ENCODE peak calls at places on chromosomes 13 and 19, in six cellular contexts. One of them, this sample, is unnamed.

GRCh38 chr19:58570770-58571574 is 2.2 kb downstream of the MZF1 start:
- DNase-seq in brain microvascular endothelial cell: no peak
- DNase-seq in HL-60: no peak
- DNase-seq in type B pancreatic cell: no peak
- DNase-seq in upper lobe of right lung: peak; percentile 63
- DNase-seq in AG04450: no peak
- DNase-seq in this sample: no peak

GRCh38 chr13:106612688-106613087 is 44.8 kb upstream of the ARGLU1 start:
- DNase-seq in upper lobe of right lung: peak; percentile 66
- DNase-seq in brain microvascular endothelial cell: peak; percentile 43
- DNase-seq in AG04450: no peak
- DNase-seq in type B pancreatic cell: no peak
- DNase-seq in HL-60: peak; percentile 57
- DNase-seq in this sample: no peak

GRCh38 chr13:100176781-100177389 is 88.0 kb downstream of the PCCA start:
- DNase-seq in HL-60: no peak
- DNase-seq in AG04450: peak; percentile 11
- DNase-seq in upper lobe of right lung: no peak
- DNase-seq in brain microvascular endothelial cell: peak; percentile 58
- DNase-seq in type B pancreatic cell: no peak
- DNase-seq in this sample: no peak

GRCh38 chr13:47004022-47004421 is 107.2 kb upstream of the HTR2A start:
- DNase-seq in HL-60: no peak
- DNase-seq in type B pancreatic cell: no peak
- DNase-seq in brain microvascular endothelial cell: no peak
- DNase-seq in upper lobe of right lung: no peak
- DNase-seq in AG04450: no peak
- DNase-seq in this sample: no peak

GRCh38 chr19:18650468-18651001 is 13.7 kb downstream of the KLHL26 start:
- DNase-seq in upper lobe of right lung: no peak
- DNase-seq in HL-60: no peak
- DNase-seq in brain microvascular endothelial cell: peak; percentile 85
- DNase-seq in AG04450: peak; percentile 51
- DNase-seq in type B pancreatic cell: no peak
- DNase-seq in this sample: no peak

GRCh38 chr13:54742984-54743383 is 1714.4 kb downstream of the OLFM4 start:
- DNase-seq in type B pancreatic cell: no peak
- DNase-seq in upper lobe of right lung: no peak
- DNase-seq in brain microvascular endothelial cell: no peak
- DNase-seq in HL-60: no peak
- DNase-seq in AG04450: no peak
- DNase-seq in this sample: no peak

GRCh38 chr13:74134777-74135305 is 637 bp upstream of the KLF12 start:
- DNase-seq in type B pancreatic cell: peak; percentile 85
- DNase-seq in AG04450: no peak
- DNase-seq in upper lobe of right lung: peak; percentile 85
- DNase-seq in HL-60: no peak
- DNase-seq in brain microvascular endothelial cell: peak; percentile 33
- DNase-seq in this sample: no peak

GRCh38 chr13:96650301-96650886 is 343.9 kb downstream of the OXGR1 start:
- DNase-seq in type B pancreatic cell: no peak
- DNase-seq in HL-60: no peak
- DNase-seq in AG04450: no peak
- DNase-seq in brain microvascular endothelial cell: peak; percentile 76
- DNase-seq in upper lobe of right lung: no peak
- DNase-seq in this sample: no peak

GRCh38 chr19:3162418-3163229 is 15.9 kb upstream of the S1PR4 start:
- DNase-seq in HL-60: no peak
- DNase-seq in brain microvascular endothelial cell: no peak
- DNase-seq in type B pancreatic cell: no peak
- DNase-seq in AG04450: no peak
- DNase-seq in upper lobe of right lung: peak; percentile 67
- DNase-seq in this sample: no peak

GRCh38 chr19:51098366-51099069 is 9.7 kb downstream of the CTU1 start:
- DNase-seq in type B pancreatic cell: no peak
- DNase-seq in brain microvascular endothelial cell: no peak
- DNase-seq in AG04450: no peak
- DNase-seq in upper lobe of right lung: peak; percentile 81
- DNase-seq in HL-60: no peak
- DNase-seq in this sample: no peak

GRCh38 chr19:51094696-51095279 is 12.1 kb upstream of the KLK14 start:
- DNase-seq in upper lobe of right lung: no peak
- DNase-seq in type B pancreatic cell: no peak
- DNase-seq in HL-60: no peak
- DNase-seq in brain microvascular endothelial cell: no peak
- DNase-seq in AG04450: no peak
- DNase-seq in this sample: peak; percentile 62

GRCh38 chr19:51097796-51098195 is 10.4 kb downstream of the CTU1 start:
- DNase-seq in AG04450: no peak
- DNase-seq in type B pancreatic cell: no peak
- DNase-seq in brain microvascular endothelial cell: no peak
- DNase-seq in HL-60: no peak
- DNase-seq in upper lobe of right lung: no peak
- DNase-seq in this sample: no peak

GRCh38 chr19:51097166-51097736 is 11.0 kb downstream of the CTU1 start:
- DNase-seq in upper lobe of right lung: peak; percentile 89
- DNase-seq in HL-60: no peak
- DNase-seq in brain microvascular endothelial cell: peak; percentile 54
- DNase-seq in AG04450: no peak
- DNase-seq in type B pancreatic cell: no peak
- DNase-seq in this sample: peak; percentile 51

DNA sequence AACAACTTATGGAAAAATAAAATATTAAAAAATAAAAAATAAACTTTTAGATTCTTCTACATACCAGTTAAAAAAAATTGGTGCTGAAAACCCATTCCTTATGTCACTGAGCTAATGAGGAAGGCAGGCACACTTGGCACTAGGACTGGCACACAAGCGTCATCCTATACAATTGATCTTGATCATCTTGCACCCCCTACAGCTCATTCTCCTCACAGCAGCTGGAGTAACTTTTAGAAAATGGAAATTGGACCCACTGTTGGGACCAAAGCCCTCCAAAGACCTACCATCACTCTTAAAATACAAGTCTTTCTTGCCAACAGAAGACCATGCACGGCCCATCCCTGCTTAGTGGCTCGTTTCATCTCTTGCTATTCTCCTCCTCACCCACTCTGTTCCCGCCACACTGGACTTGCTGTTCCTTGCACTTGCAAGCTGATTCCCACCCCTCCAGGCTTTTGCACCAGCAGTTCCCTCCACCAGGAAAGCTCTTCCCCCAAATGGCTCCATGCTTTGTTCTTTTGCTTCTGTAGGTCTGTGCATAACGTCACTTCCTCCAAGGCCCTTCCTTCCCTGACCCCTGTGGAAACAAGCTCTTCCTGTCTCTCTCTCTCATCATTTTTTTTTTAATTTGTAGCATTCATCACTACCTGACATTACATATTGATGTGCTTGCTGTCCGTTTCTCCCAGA is 11.6 kb downstream of the CTU1 start:
- DNase-seq in HL-60: no peak
- DNase-seq in brain microvascular endothelial cell: no peak
- DNase-seq in type B pancreatic cell: no peak
- DNase-seq in AG04450: no peak
- DNase-seq in upper lobe of right lung: no peak
- DNase-seq in this sample: no peak
- TF ChIP-seq CTCF in HL-60: no peak
- TF ChIP-seq CTCF in brain microvascular endothelial cell: peak; percentile 40
- TF ChIP-seq CTCF in type B pancreatic cell: peak; percentile 43
- TF ChIP-seq CTCF in AG04450: no peak
- TF ChIP-seq CTCF in upper lobe of right lung: no peak
- TF ChIP-seq CTCF in this sample: peak; percentile 24

GRCh38 chr19:55443824-55444719 is 972 bp upstream of the SHISA7 start:
- DNase-seq in upper lobe of right lung: no peak
- DNase-seq in HL-60: no peak
- DNase-seq in type B pancreatic cell: no peak
- DNase-seq in AG04450: no peak
- DNase-seq in brain microvascular endothelial cell: no peak
- DNase-seq in this sample: no peak

GRCh38 chr19:55444720-55445045 is 1.6 kb upstream of the SHISA7 start:
- DNase-seq in HL-60: no peak
- DNase-seq in upper lobe of right lung: no peak
- DNase-seq in AG04450: no peak
- DNase-seq in brain microvascular endothelial cell: no peak
- DNase-seq in type B pancreatic cell: no peak
- DNase-seq in this sample: no peak

GRCh38 chr19:55441692-55442321 is 1.3 kb downstream of the SHISA7 start:
- DNase-seq in upper lobe of right lung: no peak
- DNase-seq in HL-60: no peak
- DNase-seq in type B pancreatic cell: no peak
- DNase-seq in AG04450: no peak
- DNase-seq in brain microvascular endothelial cell: no peak
- DNase-seq in this sample: no peak

GRCh38 chr19:55442372-55443044 is 592 bp downstream of the SHISA7 start:
- DNase-seq in brain microvascular endothelial cell: no peak
- DNase-seq in type B pancreatic cell: no peak
- DNase-seq in HL-60: no peak
- DNase-seq in upper lobe of right lung: no peak
- DNase-seq in AG04450: no peak
- DNase-seq in this sample: no peak

GRCh38 chr19:55443045-55443823 is at the start of gene SHISA7:
- DNase-seq in HL-60: no peak
- DNase-seq in upper lobe of right lung: no peak
- DNase-seq in type B pancreatic cell: no peak
- DNase-seq in brain microvascular endothelial cell: no peak
- DNase-seq in AG04450: no peak
- DNase-seq in this sample: no peak
- TF ChIP-seq CTCF in HL-60: no peak
- TF ChIP-seq CTCF in upper lobe of right lung: no peak
- TF ChIP-seq CTCF in type B pancreatic cell: no peak
- TF ChIP-seq CTCF in brain microvascular endothelial cell: no peak
- TF ChIP-seq CTCF in AG04450: no peak
- TF ChIP-seq CTCF in this sample: no peak

GRCh38 chr19:44628793-44629192 is 14.9 kb upstream of the PVR start:
- DNase-seq in upper lobe of right lung: no peak
- DNase-seq in AG04450: no peak
- DNase-seq in type B pancreatic cell: no peak
- DNase-seq in brain microvascular endothelial cell: no peak
- DNase-seq in HL-60: no peak
- DNase-seq in this sample: no peak
- TF ChIP-seq CTCF in upper lobe of right lung: no peak
- TF ChIP-seq CTCF in AG04450: no peak
- TF ChIP-seq CTCF in type B pancreatic cell: no peak
- TF ChIP-seq CTCF in brain microvascular endothelial cell: no peak
- TF ChIP-seq CTCF in HL-60: no peak
- TF ChIP-seq CTCF in this sample: no peak

DNA sequence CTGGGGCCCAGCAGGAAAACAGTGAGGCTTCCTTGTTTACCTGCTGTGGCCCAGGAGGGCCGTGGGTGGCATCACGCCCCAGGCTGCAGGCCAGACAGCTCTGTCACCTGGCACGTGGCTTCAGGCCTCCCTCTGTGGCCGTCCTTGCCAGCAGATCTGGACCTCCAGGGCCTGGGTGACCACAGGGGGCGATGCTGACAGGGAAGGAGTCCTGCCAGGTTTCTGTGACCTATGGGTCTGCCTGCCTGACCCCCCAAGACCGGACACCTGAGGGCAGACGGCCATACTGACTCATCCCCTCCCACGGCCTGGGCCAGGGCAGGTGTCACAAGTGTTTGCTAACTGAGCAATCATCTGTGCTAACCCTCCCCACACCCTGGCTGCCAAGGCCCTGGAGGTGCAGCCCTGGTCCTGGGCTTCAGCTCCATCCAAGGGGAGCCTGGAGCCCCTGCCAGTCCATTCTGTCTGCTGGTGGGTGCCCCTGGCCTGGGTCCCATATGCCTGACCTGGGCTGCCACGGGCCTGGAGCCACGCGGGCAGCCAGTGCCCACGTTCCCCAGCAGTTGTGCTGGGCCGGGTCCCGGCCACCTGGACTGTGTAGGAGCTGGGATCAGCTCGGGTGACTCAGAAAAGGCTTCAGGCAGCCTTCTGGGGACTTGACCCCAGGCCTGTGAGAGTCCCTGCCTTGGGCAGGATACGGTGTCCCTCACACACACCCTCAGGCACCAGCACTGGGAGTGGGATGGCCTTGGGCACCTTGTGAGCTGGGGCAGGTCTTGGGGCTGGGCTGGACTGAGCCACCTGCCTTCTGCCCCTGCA is 3.7 kb downstream of the CDC34 start:
- DNase-seq in upper lobe of right lung: no peak
- DNase-seq in type B pancreatic cell: no peak
- DNase-seq in HL-60: no peak
- DNase-seq in AG04450: no peak
- DNase-seq in brain microvascular endothelial cell: no peak
- DNase-seq in this sample: no peak
- TF ChIP-seq CTCF in upper lobe of right lung: no peak
- TF ChIP-seq CTCF in type B pancreatic cell: no peak
- TF ChIP-seq CTCF in HL-60: no peak
- TF ChIP-seq CTCF in AG04450: no peak
- TF ChIP-seq CTCF in brain microvascular endothelial cell: peak; percentile 16
- TF ChIP-seq CTCF in this sample: no peak

DNA sequence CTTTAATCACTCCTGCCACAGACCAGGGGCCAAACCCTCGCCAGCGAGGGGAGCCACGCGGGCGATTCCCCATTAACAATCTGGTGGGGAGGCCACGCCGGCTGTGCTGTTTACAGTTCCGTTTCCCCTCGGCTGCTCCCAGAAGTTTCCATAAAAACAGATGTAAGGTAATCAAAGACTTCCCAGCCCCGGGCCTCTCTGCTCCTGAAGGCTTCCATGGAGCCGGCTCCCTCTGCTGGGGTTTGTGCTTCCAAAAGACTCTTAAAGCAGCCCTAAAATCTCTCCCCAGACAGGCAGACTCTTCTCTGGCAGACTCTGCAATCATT is 36.3 kb upstream of the CCNE1 start:
- DNase-seq in AG04450: no peak
- DNase-seq in brain microvascular endothelial cell: no peak
- DNase-seq in upper lobe of right lung: no peak
- DNase-seq in type B pancreatic cell: no peak
- DNase-seq in HL-60: no peak
- DNase-seq in this sample: no peak
- TF ChIP-seq CTCF in AG04450: no peak
- TF ChIP-seq CTCF in brain microvascular endothelial cell: no peak
- TF ChIP-seq CTCF in upper lobe of right lung: no peak
- TF ChIP-seq CTCF in type B pancreatic cell: no peak
- TF ChIP-seq CTCF in HL-60: no peak
- TF ChIP-seq CTCF in this sample: no peak

GRCh38 chr13:27619711-27620376 is 485 bp downstream of the LNX2 start:
- DNase-seq in brain microvascular endothelial cell: peak; percentile 11
- DNase-seq in HL-60: no peak
- DNase-seq in upper lobe of right lung: no peak
- DNase-seq in type B pancreatic cell: no peak
- DNase-seq in AG04450: no peak
- DNase-seq in this sample: no peak
- TF ChIP-seq CTCF in brain microvascular endothelial cell: peak; percentile 23
- TF ChIP-seq CTCF in HL-60: no peak
- TF ChIP-seq CTCF in upper lobe of right lung: peak; percentile 31
- TF ChIP-seq CTCF in type B pancreatic cell: peak; percentile 65
- TF ChIP-seq CTCF in AG04450: peak; percentile 32
- TF ChIP-seq CTCF in this sample: no peak

This sample was measured in D721Med.